ENCODE peak calls at places on chromosomes 3 and 15, in seven cellular contexts. Z is left ventricle myocardium inferior, D is BE2C, A is PC-9, T is lower lobe of right lung, E is neuronal stem cell, Q is stomach. S is an unnamed sample.

GRCh38 chr3:95399580-95399979 is 1336.7 kb downstream of the NSUN3 start:
- DNase-seq in T (no peak), D (no peak), Z (no peak), E (no peak), Q (no peak), A (no peak), S (no peak)

GRCh38 chr15:72740202-72740601 is 43.4 kb downstream of the ADPGK start:
- DNase-seq in T (no peak), D (no peak), Q (no peak), Z (no peak), A (no peak), E (no peak), S (no peak)

GRCh38 chr15:37046876-37047614 is 53.3 kb downstream of the MEIS2 start:
- DNase-seq in D (no peak), Z (no peak), Q (no peak), T (no peak), E (peak; percentile 53), A (peak; percentile 10), S (no peak)

GRCh38 chr15:65182538-65182937 is 2.6 kb downstream of the CLPX start:
- DNase-seq in Z (no peak), E (no peak), D (no peak), A (no peak), Q (no peak), T (no peak), S (no peak)

GRCh38 chr15:67953286-67953685 is 100.8 kb upstream of the PIAS1 start:
- DNase-seq in Q (no peak), Z (no peak), T (no peak), D (no peak), E (no peak), A (no peak), S (no peak)

GRCh38 chr3:118882353-118882947 is 152.2 kb downstream of the IGSF11 start:
- DNase-seq in A (peak; percentile 58), Z (peak; percentile 25), D (peak; percentile 73), Q (peak; percentile 74), T (no peak), E (peak; percentile 65), S (peak; percentile 76)

GRCh38 chr3:195522254-195523023 is 20.7 kb downstream of the PPP1R2 start:
- DNase-seq in D (no peak), T (no peak), A (no peak), Q (no peak), E (peak; percentile 26), Z (no peak), S (no peak)

GRCh38 chr15:80783275-80783674 is 4.1 kb downstream of the CEMIP start:
- DNase-seq in A (no peak), Q (no peak), Z (no peak), D (no peak), T (no peak), E (no peak), S (no peak)

GRCh38 chr15:86164222-86164898 is 84.7 kb downstream of the AGBL1 start:
- DNase-seq in D (no peak), Z (no peak), E (no peak), A (no peak), Q (no peak), T (no peak), S (no peak)

GRCh38 chr15:39344662-39345141 is 236.2 kb upstream of the THBS1 start:
- DNase-seq in A (no peak), T (no peak), Z (no peak), E (no peak), Q (no peak), D (no peak), S (no peak)

GRCh38 chr15:33934896-33935295 is 33.4 kb upstream of the CHRM5 start:
- DNase-seq in E (no peak), Z (no peak), Q (no peak), A (no peak), T (no peak), D (no peak), S (no peak)

GRCh38 chr3:70737656-70738309 is 425.3 kb upstream of the MDFIC2 start:
- DNase-seq in A (no peak), Q (no peak), Z (no peak), D (no peak), T (no peak), E (no peak), S (no peak)

GRCh38 chr3:102530443-102531195 is 95.8 kb downstream of the ZPLD1 start:
- DNase-seq in E (no peak), T (no peak), Q (no peak), A (peak; percentile 41), Z (no peak), D (no peak), S (no peak)

GRCh38 chr3:42159706-42160472 is 68.7 kb downstream of the TRAK1 start:
- DNase-seq in E (peak; percentile 51), A (peak; percentile 86), Z (peak; percentile 47), D (peak; percentile 52), T (peak; percentile 86), Q (peak; percentile 86), S (peak; percentile 34)

GRCh38 chr3:38457111-38458003 is 3.7 kb downstream of the ACVR2B start:
- DNase-seq in A (no peak), Z (no peak), T (no peak), Q (no peak), E (no peak), D (no peak), S (no peak)

GRCh38 chr3:61595826-61596225 is 34.5 kb downstream of the PTPRG start:
- DNase-seq in E (no peak), T (no peak), Q (no peak), Z (no peak), D (no peak), A (no peak), S (no peak)

GRCh38 chr3:108486910-108487309 is 23.5 kb downstream of the MYH15 start:
- DNase-seq in Z (peak; percentile 19), E (no peak), Q (no peak), D (peak; percentile 76), T (no peak), A (no peak), S (no peak)

GRCh38 chr15:62365795-62366442 is 200.8 kb upstream of the C2CD4B start:
- DNase-seq in A (peak; percentile 33), T (no peak), E (no peak), Z (no peak), Q (peak; percentile 65), D (peak; percentile 52), S (peak; percentile 56)

GRCh38 chr15:45114076-45114750 is at the start of the genes DUOX2 and DUOXA2:
- DNase-seq in Q (peak; percentile 74), A (no peak), D (no peak), Z (no peak), T (no peak), E (no peak), S (peak; percentile 92)

GRCh38 chr15:45116482-45117326 is 2.6 kb downstream of the DUOXA2 start:
- DNase-seq in E (no peak), Q (no peak), T (peak; percentile 44), D (no peak), Z (no peak), A (no peak), S (peak; percentile 76)

GRCh38 chr15:45116006-45116481 is 1.9 kb downstream of the DUOXA2 start:
- DNase-seq in T (no peak), A (no peak), Q (no peak), E (no peak), Z (no peak), D (no peak), S (peak; percentile 24)

GRCh38 chr15:45114751-45115085 is 592 bp downstream of the DUOXA2 start:
- DNase-seq in Z (no peak), Q (no peak), T (no peak), E (no peak), A (no peak), D (no peak), S (no peak)

DNA sequence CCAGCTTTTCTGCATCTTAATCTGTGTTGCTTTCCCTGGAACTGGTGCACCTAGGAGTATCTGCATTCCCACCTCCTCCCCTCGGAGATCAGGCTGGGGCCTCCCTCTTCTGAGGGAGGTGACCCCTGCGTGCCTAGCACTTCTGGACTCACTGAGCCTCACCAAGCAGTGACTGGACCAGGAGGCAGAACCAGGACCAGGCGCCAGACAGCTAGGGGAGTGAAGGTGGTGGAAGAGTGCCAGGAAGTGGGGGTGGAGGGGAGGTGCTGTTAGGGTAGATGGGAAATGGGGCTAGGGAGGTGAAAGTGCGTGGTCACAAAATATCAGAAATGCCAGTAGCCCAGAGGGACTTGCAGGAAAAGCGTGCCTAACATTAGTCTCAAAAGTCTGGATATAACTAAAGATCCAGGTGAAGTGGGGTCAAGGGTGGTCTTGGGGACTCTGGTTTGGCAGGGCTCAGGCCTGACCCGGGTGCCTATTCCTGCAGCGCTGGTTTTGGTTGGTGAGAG is 1.2 kb downstream of the DUOXA2 start:
- DNase-seq in D (no peak), Z (no peak), A (no peak), T (no peak), Q (no peak), E (no peak), S (peak; percentile 96)
- H3K4me1 ChIP-seq in D (no peaks in the 10 kb centered on the region), Z (peaks cover 46% of the 10 kb centered on the region), A (no peaks in the 10 kb centered on the region), T (peaks cover 42% of the 10 kb centered on the region), Q (peaks cover 61% of the 10 kb centered on the region), E (peaks cover 22% of the 10 kb centered on the region), S (peaks cover 22% of the 10 kb centered on the region)

GRCh38 chr3:244041-244440 is 47.5 kb downstream of the CHL1 start:
- DNase-seq in E (no peak), Q (no peak), T (no peak), D (no peak), Z (no peak), A (no peak), S (no peak)
- H3K4me3 ChIP-seq in E (no peak overlapping the region), Q (no peak overlapping the region), T (no peak overlapping the region), D (no peak overlapping the region), Z (no peak overlapping the region), A (no peak overlapping the region), S (no peak overlapping the region)

GRCh38 chr3:69006083-69006482 is 7.4 kb downstream of the EOGT start:
- DNase-seq in D (no peak), A (no peak), Q (no peak), T (no peak), Z (no peak), E (no peak), S (no peak)
- H3K4me1 ChIP-seq in D (no peaks in the 10 kb centered on the region), A (no peaks in the 10 kb centered on the region), Q (peaks cover 12% of the 10 kb centered on the region), T (peaks cover 25% of the 10 kb centered on the region), Z (peaks cover 17% of the 10 kb centered on the region), E (peaks cover 4% of the 10 kb centered on the region), S (no peaks in the 10 kb centered on the region)

GRCh38 chr3:127857270-127857801 is 35.0 kb upstream of the MGLL start:
- DNase-seq in Z (no peak), E (no peak), T (no peak), A (no peak), D (no peak), Q (no peak), S (no peak)

GRCh38 chr3:127851899-127852298 is 29.6 kb upstream of the MGLL start:
- DNase-seq in E (no peak), A (no peak), T (no peak), D (no peak), Q (no peak), Z (no peak), S (no peak)

GRCh38 chr3:127855246-127855645 is 32.9 kb upstream of the MGLL start:
- DNase-seq in E (no peak), T (no peak), Q (no peak), Z (no peak), A (no peak), D (no peak), S (no peak)

GRCh38 chr3:127856801-127857200 is 34.5 kb upstream of the MGLL start:
- DNase-seq in Z (no peak), A (no peak), T (no peak), D (no peak), Q (no peak), E (no peak), S (no peak)

DNA sequence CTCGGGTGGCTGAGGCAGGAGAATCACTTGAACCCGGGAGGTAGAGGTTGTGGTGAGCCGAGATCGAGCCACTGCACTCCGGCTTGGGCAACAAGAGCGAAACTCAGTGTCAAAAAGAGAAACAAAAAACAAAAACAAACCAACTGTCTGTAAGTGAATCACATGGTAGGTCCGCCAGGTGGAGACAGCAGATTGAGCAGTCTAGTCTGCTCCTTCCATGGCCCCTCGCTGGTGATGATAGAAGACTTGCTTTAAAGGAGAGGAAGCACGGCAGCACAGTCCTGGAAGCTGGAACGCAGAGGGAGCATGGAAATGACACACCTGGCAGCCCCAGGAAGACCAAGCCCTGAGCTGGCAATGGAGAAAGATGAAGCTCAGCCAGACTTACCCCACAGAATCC is 31.4 kb upstream of the MGLL start:
- DNase-seq in Q (no peak), E (no peak), T (no peak), D (no peak), A (no peak), Z (no peak), S (no peak)
- H3K4me3 ChIP-seq in Q (no peak overlapping the region), E (no peak overlapping the region), T (no peak overlapping the region), D (no peak overlapping the region), A (no peak overlapping the region), Z (no peak overlapping the region), S (no peak overlapping the region)